ENCODE peak calls at places on chromosomes 11 and 22, in four cellular contexts. B, F, V and K are unnamed samples.

GRCh38 chr22:44186737-44187136 is 6.0 kb downstream of the PARVG start:
- DNase-seq in B (no peak), F (no peak), V (no peak), K (no peak)

GRCh38 chr11:1126491-1126926 is 31.2 kb upstream of the MUC5AC start:
- DNase-seq in B (no peak), F (no peak), V (no peak), K (peak; percentile 16)

GRCh38 chr11:95911369-95911759 is 12.5 kb downstream of the MTMR2 start:
- DNase-seq in B (no peak), F (no peak), V (no peak), K (no peak)

GRCh38 chr11:83392556-83392955 is 106.4 kb upstream of the CCDC90B start:
- DNase-seq in B (no peak), F (no peak), V (no peak), K (no peak)

GRCh38 chr11:111982019-111982464 is 43.2 kb upstream of the DLAT start:
- DNase-seq in B (peak; percentile 80), F (peak; percentile 57), V (peak; percentile 55), K (peak; percentile 84)

GRCh38 chr11:45894555-45895247 is 9.2 kb downstream of the MAPK8IP1 start:
- DNase-seq in B (no peak), F (no peak), V (no peak), K (no peak)

GRCh38 chr22:46815896-46816721 is 53.7 kb downstream of the TBC1D22A start:
- DNase-seq in B (no peak), F (no peak), V (peak; percentile 55), K (no peak)

GRCh38 chr11:1560011-1560579 is 12.0 kb downstream of the DUSP8 start:
- DNase-seq in B (no peak), F (no peak), V (no peak), K (peak; percentile 24)

GRCh38 chr11:16959528-16960100 is 54.6 kb downstream of the PLEKHA7 start:
- DNase-seq in B (no peak), F (no peak), V (no peak), K (no peak)

GRCh38 chr11:126607374-126607773 is 251.9 kb downstream of the ST3GAL4 start:
- DNase-seq in B (peak; percentile 27), F (peak; percentile 59), V (peak; percentile 18), K (peak; percentile 87)

GRCh38 chr22:45131749-45132148 is 32.0 kb upstream of the NUP50 start:
- DNase-seq in B (no peak), F (no peak), V (no peak), K (no peak)

GRCh38 chr11:9787981-9788521 is 124.2 kb downstream of the SWAP70 start:
- DNase-seq in B (no peak), F (no peak), V (peak; percentile 44), K (no peak)

GRCh38 chr22:11042116-11042515 is 4485.9 kb upstream of the OR11H1 start:
- DNase-seq in B (no peak), F (no peak), V (no peak), K (no peak)

GRCh38 chr11:79087238-79087956 is 353.4 kb downstream of the TENM4 start:
- DNase-seq in B (no peak), F (peak; percentile 40), V (peak; percentile 60), K (no peak)

GRCh38 chr11:72683782-72684200 is 9.6 kb upstream of the PDE2A start:
- DNase-seq in B (peak; percentile 33), F (peak; percentile 66), V (peak; percentile 51), K (peak; percentile 85)

GRCh38 chr11:66418168-66418985 is 2.5 kb upstream of the NPAS4 start:
- DNase-seq in B (peak; percentile 59), F (peak; percentile 91), V (peak; percentile 98), K (peak; percentile 86)

GRCh38 chr11:34783816-34784317 is 132.3 kb downstream of the APIP start:
- DNase-seq in B (no peak), F (no peak), V (no peak), K (no peak)

GRCh38 chr11:62611705-62612365 is 740 bp downstream of the EML3 start:
- DNase-seq in B (no peak), F (no peak), V (peak; percentile 71), K (peak; percentile 60)

GRCh38 chr22:39571538-39571937 is 985 bp downstream of the CACNA1I start:
- DNase-seq in B (no peak), F (no peak), V (no peak), K (no peak)

GRCh38 chr11:3866206-3866605 is 10.7 kb downstream of the STIM1 start:
- DNase-seq in B (peak; percentile 26), F (no peak), V (peak; percentile 46), K (no peak)

GRCh38 chr11:75214411-75214821 is 26.2 kb upstream of the TPBGL start:
- DNase-seq in B (peak; percentile 67), F (peak; percentile 90), V (peak; percentile 85), K (peak; percentile 93)

GRCh38 chr11:118911113-118911879 is 14.4 kb downstream of the BCL9L start:
- DNase-seq in B (peak; percentile 64), F (no peak), V (peak; percentile 83), K (peak; percentile 57)

GRCh38 chr11:96614846-96615245 is 225.0 kb downstream of the JRKL start:
- DNase-seq in B (no peak), F (no peak), V (no peak), K (no peak)

GRCh38 chr22:39718206-39718605 is 147.7 kb downstream of the CACNA1I start:
- DNase-seq in B (no peak), F (no peak), V (no peak), K (no peak)

GRCh38 chr11:95256204-95256819 is 25.3 kb upstream of the SESN3 start:
- DNase-seq in B (peak; percentile 88), F (no peak), V (peak; percentile 72), K (no peak)

GRCh38 chr11:70558651-70559050 is 160.3 kb downstream of the CTTN start:
- DNase-seq in B (no peak), F (no peak), V (no peak), K (no peak)
- H2BK12ac ChIP-seq in B (no peak overlapping the region), F (peak overlapping the region; percentile 24), V (no peak overlapping the region), K (no peak overlapping the region)

GRCh38 chr22:19432092-19432844 is at the start of gene MRPL40:
- DNase-seq in B (peak; percentile 88), F (peak; percentile 81), V (peak; percentile 94), K (peak; percentile 83)

GRCh38 chr22:19431641-19432091 is at the start of gene HIRA:
- DNase-seq in B (peak; percentile 71), F (peak; percentile 86), V (peak; percentile 85), K (peak; percentile 72)

GRCh38 chr22:19430890-19431541 is 517 bp downstream of the HIRA start:
- DNase-seq in B (no peak), F (peak; percentile 39), V (peak; percentile 59), K (peak; percentile 51)

GRCh38 chr22:19434829-19435580 is 2.7 kb downstream of the MRPL40 start:
- DNase-seq in B (no peak), F (no peak), V (no peak), K (no peak)

GRCh38 chr22:19429950-19430889 is 1.3 kb downstream of the HIRA start:
- DNase-seq in B (no peak), F (no peak), V (peak; percentile 73), K (no peak)
- H3K4me1 ChIP-seq in B (peaks cover 12% of the 10 kb centered on the region), F (peaks cover 18% of the 10 kb centered on the region), V (peaks cover 8% of the 10 kb centered on the region), K (peaks cover 4% of the 10 kb centered on the region)

DNA sequence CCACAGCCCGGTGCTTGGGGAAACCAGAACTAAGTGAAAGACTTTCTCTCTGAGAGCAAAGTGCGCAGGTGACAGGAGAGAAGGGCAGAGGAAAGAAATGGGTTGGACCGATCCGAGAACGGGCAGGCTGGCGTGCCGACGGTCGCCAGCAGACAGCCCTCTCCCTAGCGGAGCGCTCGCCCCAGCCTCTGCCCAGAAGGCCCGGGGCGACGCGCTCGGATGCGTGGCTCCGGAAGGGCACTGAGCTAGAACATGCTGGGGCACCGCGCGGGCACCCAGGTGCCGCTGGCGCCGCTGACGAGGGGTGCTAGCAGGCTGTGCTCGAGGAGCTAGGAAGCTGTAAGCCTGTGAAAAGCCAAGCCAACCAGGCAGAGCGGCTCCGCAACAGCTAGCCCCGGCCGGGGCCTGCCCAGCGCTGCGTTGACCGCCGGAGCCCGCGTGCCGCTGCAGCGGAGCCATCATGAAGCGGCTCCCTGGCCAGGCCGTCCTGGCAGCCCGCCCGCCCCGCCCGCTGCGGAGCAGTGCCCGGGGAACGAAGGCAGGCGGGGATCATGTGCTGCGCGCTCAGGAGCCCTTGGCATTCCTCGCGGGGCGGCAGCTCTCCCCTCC is 22.1 kb upstream of the RRAS2 start:
- DNase-seq in B (peak; percentile 24), F (peak; percentile 42), V (peak; percentile 65), K (peak; percentile 67)
- H2BK12ac ChIP-seq in B (no peak overlapping the region), F (no peak overlapping the region), V (peak overlapping the region; percentile 16), K (no peak overlapping the region)

GRCh38 chr22:49930128-49930527 is 11.7 kb downstream of the CRELD2 start:
- DNase-seq in B (no peak), F (no peak), V (no peak), K (no peak)

GRCh38 chr22:49928185-49928495 is 9.7 kb downstream of the CRELD2 start:
- DNase-seq in B (no peak), F (no peak), V (no peak), K (no peak)

GRCh38 chr22:49927483-49928184 is 9.2 kb downstream of the CRELD2 start:
- DNase-seq in B (no peak), F (no peak), V (no peak), K (no peak)

GRCh38 chr22:49929553-49929979 is 11.1 kb downstream of the CRELD2 start:
- DNase-seq in B (peak; percentile 37), F (peak; percentile 69), V (no peak), K (peak; percentile 74)

DNA sequence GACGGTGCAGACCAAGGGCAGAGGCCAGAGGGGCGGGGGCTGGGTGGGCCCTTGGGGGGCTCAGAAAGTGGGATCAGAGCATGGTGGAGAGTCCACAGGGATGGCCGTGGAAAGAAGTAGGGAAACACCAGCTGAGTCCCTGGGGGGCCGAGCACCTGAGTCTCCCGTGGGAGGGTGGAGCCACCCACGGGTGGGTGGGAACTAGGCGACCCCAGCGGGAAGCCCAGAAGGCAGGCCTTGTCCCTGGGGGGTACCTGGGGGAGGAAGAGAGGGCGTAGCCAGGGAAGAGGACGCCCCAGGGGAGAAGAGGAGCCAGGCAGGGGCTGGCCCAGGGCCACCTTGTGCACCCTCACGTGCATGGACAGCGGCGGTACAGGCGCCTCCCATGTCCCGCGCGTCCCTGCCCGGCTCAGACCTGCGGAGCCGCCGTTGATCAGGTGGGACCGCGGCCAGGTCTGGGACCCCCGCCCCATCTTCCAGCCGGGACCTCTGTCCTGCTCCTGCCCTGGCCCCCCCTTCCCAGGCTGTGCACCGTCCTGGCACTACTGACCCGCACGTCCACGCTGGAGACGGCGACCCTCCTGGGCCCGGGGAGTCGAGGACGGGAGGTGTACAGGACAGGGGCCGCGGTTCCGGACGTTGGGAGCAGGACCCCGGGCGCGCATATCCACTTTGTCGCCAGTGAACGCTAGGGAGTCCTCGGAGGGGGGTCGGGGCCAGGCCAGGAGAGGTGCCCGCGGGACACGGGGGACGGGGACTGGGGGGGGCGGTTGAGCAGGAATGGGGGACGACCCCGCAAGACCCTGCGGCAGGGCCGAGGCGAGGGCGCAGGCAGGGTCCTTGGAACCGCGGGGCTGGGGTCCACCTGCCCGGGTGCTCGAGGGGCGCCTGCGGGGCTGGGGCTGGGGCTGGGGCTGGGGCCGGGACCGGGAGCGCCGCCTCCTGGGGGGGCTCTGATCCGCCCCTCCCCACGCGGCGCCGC is 10.4 kb downstream of the CRELD2 start:
- DNase-seq in B (no peak), F (no peak), V (no peak), K (no peak)
- H3K4me1 ChIP-seq in B (no peaks in the 10 kb centered on the region), F (peaks cover 7% of the 10 kb centered on the region), V (peaks cover 14% of the 10 kb centered on the region), K (no peaks in the 10 kb centered on the region)